ENCODE peak calls at places on chromosomes 3 and 15, in four cellular contexts. V is body of pancreas, E is uterus, F is breast epithelium. B is an unnamed sample.

GRCh38 chr15:91289324-91289723 is 189.3 kb downstream of the SV2B start:
- DNase-seq in V (no peak), E (no peak), F (no peak), B (no peak)

GRCh38 chr15:76270876-76271275 is 40.4 kb downstream of the ETFA start:
- DNase-seq in V (no peak), E (no peak), F (no peak), B (no peak)

GRCh38 chr15:66145242-66146182 is 108.0 kb downstream of the MEGF11 start:
- DNase-seq in V (no peak), E (no peak), F (no peak), B (no peak)

GRCh38 chr3:149552700-149553099 is 78.2 kb downstream of the TM4SF4 start:
- DNase-seq in F (no peak), E (no peak), V (no peak), B (no peak)

GRCh38 chr3:42071720-42072582 is 19.2 kb upstream of the TRAK1 start:
- DNase-seq in V (peak), E (peak), F (peak), B (peak)

GRCh38 chr3:10845839-10846656 is 30.0 kb downstream of the SLC6A11 start:
- DNase-seq in F (no peak), E (no peak), V (peak), B (no peak)

GRCh38 chr3:196246612-196247308 is 30.4 kb downstream of the SLC51A start:
- DNase-seq in E (no peak), F (no peak), V (no peak), B (no peak)

GRCh38 chr3:127275287-127275781 is 12.5 kb downstream of the PRR20G start:
- DNase-seq in E (no peak), V (no peak), F (no peak), B (no peak)

GRCh38 chr3:76565496-76566210 is 474.2 kb upstream of the ROBO2 start:
- DNase-seq in V (no peak), F (no peak), E (no peak), B (no peak)

GRCh38 chr3:183536238-183536880 is 19.1 kb downstream of the KLHL6 start:
- DNase-seq in F (no peak), E (no peak), V (no peak), B (no peak)

GRCh38 chr15:90991587-90992285 is 2.6 kb downstream of the PRC1 start:
- DNase-seq in F (no peak), E (no peak), V (no peak), B (no peak)

GRCh38 chr3:22495241-22495640 is 707.9 kb upstream of the UBE2E2 start:
- DNase-seq in E (no peak), V (no peak), F (no peak), B (no peak)

GRCh38 chr3:162441716-162442115 is 945.1 kb downstream of the OTOL1 start:
- DNase-seq in V (no peak), F (no peak), E (no peak), B (no peak)

GRCh38 chr3:101842245-101842934 is 6.9 kb upstream of the NFKBIZ start:
- DNase-seq in F (no peak), E (no peak), V (no peak), B (no peak)

GRCh38 chr3:113167929-113168771 is 43.2 kb upstream of the BOC start:
- DNase-seq in E (peak), F (no peak), V (no peak), B (no peak)

GRCh38 chr15:90436952-90437351 is 48.9 kb downstream of the IQGAP1 start:
- DNase-seq in V (no peak), E (no peak), F (no peak), B (no peak)

GRCh38 chr3:62982795-62983455 is 107.7 kb upstream of the CADPS start:
- DNase-seq in E (no peak), F (no peak), V (no peak), B (no peak)

DNA sequence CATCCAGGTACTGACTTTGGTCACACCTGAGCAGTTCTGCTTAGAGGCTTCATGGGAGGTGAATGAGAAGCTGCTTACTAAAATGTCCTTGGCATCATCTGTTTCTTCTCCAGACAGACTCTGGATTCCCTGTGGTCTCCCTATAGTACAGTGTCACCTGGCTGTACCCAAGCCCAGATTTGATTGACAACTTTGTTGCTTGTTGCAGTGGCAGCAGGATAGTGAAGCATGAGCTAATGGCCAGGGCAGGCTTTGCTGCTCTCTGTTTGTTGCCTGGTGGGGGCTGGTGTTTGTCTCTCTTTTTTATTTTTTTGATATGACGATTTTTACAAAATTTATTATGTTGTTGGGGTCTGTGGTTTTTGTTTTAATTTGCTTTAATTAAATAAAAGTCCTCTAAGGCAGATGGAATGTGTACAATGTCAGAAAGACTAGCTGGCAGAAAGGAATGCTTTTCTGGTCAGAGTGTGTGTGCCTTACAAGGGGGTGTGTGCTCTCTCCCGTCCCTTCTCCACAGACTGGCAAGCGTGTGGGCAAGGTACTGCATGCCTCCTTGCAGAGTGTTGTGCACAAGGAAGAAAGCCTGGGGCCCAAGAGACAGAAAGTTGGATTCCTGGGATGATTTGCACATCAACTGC is 15.3 kb upstream of the CLEC3B start:
- DNase-seq in V (no peak), F (no peak), E (no peak), B (no peak)
- TF ChIP-seq POLR2A in V (no peak), F (no peak), E (no peak), B (no peak)

DNA sequence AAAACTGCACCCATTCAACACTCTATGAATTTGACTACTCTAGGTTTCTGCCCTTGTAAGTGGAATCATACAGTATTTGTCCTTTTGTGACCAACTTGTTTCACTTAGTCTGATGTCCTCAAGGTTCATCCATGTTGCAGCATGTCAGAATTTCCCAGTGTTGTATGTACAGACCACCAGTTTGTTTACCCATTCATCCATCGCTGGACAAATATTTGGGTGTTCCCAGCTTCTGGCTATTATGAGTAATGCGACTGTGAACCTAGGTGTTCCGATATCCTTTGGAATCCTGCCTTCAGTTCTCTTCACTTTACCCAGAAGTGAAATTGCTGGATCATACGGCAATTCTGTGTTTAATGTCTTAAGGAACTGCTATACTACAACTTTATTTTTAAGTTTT is 12.6 kb downstream of the RPL32 start:
- DNase-seq in V (no peak), E (no peak), F (no peak), B (no peak)
- H3K27ac ChIP-seq in V (no peak), E (no peak), F (no peak), B (no peak)

GRCh38 chr3:114452176-114452744 is 158.4 kb downstream of the TIGIT start:
- DNase-seq in E (no peak), V (no peak), F (no peak), B (no peak)

GRCh38 chr3:114456742-114457141 is 162.9 kb downstream of the TIGIT start:
- DNase-seq in V (no peak), F (no peak), E (no peak), B (no peak)

GRCh38 chr3:114455432-114455831 is 161.6 kb downstream of the TIGIT start:
- DNase-seq in V (no peak), F (no peak), E (no peak), B (no peak)

GRCh38 chr3:114453296-114453888 is 159.6 kb downstream of the TIGIT start:
- DNase-seq in F (no peak), E (no peak), V (no peak), B (no peak)

DNA sequence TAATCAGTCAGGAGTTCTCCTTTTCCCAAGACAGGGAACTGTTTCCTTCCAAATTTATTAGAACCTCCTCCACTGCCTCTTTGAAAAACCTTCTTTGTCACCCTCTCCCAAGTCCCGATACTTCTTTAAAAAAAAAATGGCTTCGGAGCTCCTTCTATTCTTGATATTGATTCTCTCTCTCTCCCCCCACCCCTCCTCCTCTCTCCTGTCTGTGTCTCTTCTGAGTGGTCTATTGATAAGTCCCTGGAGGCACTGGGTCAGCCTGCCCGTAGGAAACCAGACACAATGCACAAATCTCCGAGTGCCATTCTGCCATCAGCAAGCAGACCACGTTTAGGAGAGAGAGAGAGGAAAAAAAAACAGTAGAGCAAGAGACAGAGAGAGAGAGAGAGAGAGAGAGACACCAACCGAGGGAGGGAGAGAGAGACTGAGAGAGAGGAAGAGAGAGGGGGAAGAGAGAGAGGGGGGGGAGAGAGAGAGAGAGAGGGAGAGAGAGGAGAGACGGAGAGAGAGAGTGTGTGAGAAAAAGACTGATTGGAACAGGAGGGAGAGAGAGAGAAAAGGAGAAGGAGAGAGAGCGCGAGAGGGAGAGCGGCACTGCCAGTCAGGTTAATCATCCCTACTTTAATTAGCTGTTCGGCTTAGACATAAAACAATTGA is 160.9 kb downstream of the TIGIT start:
- DNase-seq in E (no peak), V (no peak), F (no peak), B (peak)
- TF ChIP-seq CTCF in E (peak), V (no peak), F (peak), B (no peak)

DNA sequence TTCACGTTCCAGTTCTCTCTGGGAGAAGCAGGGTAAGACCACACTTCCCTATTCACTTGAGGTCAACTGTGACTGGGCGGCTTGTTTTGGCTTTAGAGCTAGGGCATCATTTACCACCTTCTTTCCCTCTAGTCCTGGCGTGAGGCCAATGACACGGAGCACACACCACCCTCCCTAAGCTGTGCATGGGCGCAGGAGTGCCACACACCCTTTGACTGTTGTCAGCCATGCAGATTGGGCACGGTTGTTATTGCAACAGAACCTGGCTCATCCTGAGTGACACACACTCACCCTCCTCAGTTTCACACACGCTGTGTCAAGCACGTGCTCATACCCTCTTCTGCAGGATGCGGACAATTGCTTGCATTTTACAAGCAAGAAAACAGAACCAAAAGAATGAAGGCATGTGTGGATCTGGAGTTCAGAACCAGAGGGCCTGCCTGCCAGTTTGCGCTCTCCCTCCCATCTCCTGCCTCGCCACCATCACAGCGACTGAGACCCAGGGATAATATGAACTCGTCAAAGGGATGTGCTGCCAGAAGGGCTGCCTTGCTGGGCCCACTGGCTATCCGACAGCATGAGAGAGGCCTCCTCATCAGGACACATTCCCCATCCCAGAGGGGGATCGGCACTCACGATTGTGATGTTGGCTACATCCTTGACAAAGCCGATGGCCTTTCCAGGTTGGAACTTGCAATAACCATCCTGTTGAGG is 17.6 kb downstream of the CTSH start:
- DNase-seq in E (no peak), F (no peak), V (peak), B (no peak)
- TF ChIP-seq POLR2A in E (no peak), F (no peak), V (no peak), B (no peak)

DNA sequence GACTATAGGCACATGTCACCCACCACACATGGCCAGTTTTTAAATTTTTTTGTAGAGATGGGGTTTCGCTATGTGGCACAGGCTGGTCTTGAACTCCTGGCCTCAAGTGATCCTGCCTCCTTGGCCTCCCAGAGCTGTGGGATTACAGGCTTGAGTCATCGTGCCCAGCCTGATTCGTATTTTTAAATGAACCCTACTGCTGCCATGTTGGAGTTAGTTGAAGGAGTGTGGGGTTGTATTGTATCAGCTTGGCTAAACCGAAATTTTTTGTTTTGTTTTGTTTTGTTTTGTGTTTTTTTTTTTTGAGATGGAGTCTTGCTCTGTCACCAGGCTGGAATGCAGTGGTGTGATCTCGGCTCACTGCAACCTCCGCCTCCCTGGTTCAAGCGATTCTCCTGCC is 11.8 kb upstream of the ZNF770 start:
- DNase-seq in V (no peak), F (no peak), E (no peak), B (no peak)
- H3K27ac ChIP-seq in V (no peak), F (no peak), E (no peak), B (no peak)

GRCh38 chr3:59310736-59311135 is 260.9 kb upstream of the CFAP20DC start:
- DNase-seq in F (no peak), E (no peak), V (no peak), B (no peak)

GRCh38 chr3:59308001-59308400 is 258.2 kb upstream of the CFAP20DC start:
- DNase-seq in F (no peak), V (no peak), E (no peak), B (no peak)

GRCh38 chr3:59313365-59313764 is 263.5 kb upstream of the CFAP20DC start:
- DNase-seq in F (peak), E (no peak), V (peak), B (peak)

GRCh38 chr3:59306436-59306835 is 256.6 kb upstream of the CFAP20DC start:
- DNase-seq in E (no peak), F (no peak), V (no peak), B (no peak)

GRCh38 chr3:59308684-59309083 is 258.9 kb upstream of the CFAP20DC start:
- DNase-seq in E (no peak), V (no peak), F (no peak), B (no peak)
- TF ChIP-seq CTCF in E (no peak), V (no peak), F (no peak), B (no peak)

DNA sequence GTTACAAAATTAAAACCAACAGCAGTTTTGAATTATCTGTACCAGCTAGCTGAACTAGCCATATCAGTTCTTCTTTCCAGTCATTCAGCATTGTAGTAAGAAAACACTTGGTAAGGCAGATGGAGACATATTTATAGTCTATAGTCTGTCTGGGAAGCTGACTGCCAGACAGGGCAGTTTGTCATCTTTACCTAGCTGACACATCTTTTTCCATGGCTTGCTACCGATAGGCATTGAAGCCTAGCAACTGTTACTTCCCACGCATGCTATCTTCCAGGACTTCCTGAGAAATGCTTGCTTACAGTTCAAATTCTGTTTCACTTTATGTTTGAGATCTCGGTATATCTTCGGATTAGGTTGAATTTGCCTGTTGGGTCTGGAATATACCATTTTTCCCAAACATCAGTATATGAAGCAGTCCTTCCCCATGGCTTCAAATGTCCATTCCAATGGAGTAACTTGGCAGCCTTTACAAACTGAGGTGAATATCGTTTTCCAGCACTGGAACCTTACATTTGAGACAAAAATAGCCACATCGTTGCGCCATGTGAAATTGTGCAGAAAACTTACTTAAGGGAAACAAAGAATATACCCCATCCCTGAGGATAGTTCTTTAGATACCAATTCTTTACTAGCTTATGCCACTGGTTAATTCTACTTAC is 8.8 kb downstream of the GNL3 start:
- DNase-seq in E (no peak), V (no peak), F (no peak), B (no peak)
- TF ChIP-seq POLR2A in E (no peak), V (no peak), F (no peak), B (no peak)

DNA sequence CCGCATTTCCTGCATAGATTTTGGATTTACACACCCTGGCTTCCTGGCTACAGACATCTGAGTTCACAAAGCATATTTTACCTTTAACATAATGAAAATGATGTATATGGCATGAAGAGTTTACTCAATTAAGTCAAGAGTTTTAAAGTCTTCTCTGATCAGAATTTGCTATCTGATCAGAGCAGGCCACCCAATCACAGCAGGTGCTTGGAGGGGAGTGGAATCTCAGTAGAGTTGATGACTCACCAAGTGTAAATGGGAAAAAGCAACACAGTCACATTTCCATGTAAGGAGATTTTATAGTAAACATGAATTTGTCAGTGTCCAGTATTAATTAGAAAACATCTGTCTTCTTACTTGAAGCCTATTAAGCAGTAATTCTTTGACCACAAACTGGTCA is 10.9 kb downstream of the MESD start:
- DNase-seq in E (no peak), V (peak), F (no peak), B (no peak)
- H3K27ac ChIP-seq in E (peak), V (peak), F (no peak), B (no peak)

GRCh38 chr3:185846041-185846440 is 21.2 kb upstream of the IGF2BP2 start:
- DNase-seq in E (no peak), V (no peak), F (no peak), B (no peak)
- TF ChIP-seq CTCF in E (no peak), V (no peak), F (no peak), B (no peak)

GRCh38 chr3:134366221-134366927 is 7.9 kb downstream of the AMOTL2 start:
- DNase-seq in V (no peak), E (no peak), F (peak), B (no peak)

GRCh38 chr3:134367412-134367811 is 6.8 kb downstream of the AMOTL2 start:
- DNase-seq in F (peak), V (no peak), E (no peak), B (no peak)

GRCh38 chr3:134365766-134366065 is 8.5 kb downstream of the AMOTL2 start:
- DNase-seq in F (peak), V (no peak), E (no peak), B (no peak)

GRCh38 chr3:134367869-134368750 is 6.1 kb downstream of the AMOTL2 start:
- DNase-seq in E (no peak), V (no peak), F (peak), B (no peak)

DNA sequence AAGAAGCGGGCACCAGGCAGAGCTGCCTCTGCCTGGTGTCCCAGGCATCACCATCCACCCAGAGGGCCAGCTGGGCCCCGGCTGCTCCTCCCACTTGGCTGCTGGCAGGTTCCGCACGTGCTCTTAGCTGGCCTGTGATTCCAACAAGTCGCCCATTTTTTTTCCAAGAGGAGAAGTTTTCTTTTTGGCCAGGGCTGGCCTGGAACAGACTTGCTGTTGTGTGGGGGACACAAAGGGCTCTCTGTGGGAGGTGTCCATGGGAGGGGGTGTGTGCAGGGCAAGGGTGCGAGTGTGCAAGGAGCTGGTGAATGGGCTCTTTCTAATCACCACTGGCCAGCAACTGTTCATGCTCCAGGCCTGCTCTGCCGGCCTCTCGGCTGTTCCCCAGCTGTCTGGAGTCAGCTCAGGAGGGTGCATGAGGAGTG is 7.3 kb downstream of the AMOTL2 start:
- DNase-seq in V (no peak), F (peak), E (peak), B (peak)
- TF ChIP-seq POLR2A in V (no peak), F (no peak), E (no peak), B (no peak)